ENCODE peak calls at places on chromosomes 4 and X, in four cellular contexts. K is GM12878, Y is HepG2, Z is H1. S is an unnamed sample.

GRCh38 chr4:87589531-87589930 is 18.8 kb upstream of the DSPP start:
- DNase-seq in Z (no peak), Y (no peak), K (no peak), S (no peak)

GRCh38 chr4:115293093-115293462 is 179.7 kb upstream of the NDST4 start:
- DNase-seq in K (no peak), Z (no peak), Y (no peak), S (no peak)

GRCh38 chrX:19678941-19679340 is 163.6 kb upstream of the MAP3K15 start:
- DNase-seq in Y (no peak), K (peak; percentile 13), Z (no peak), S (no peak)

GRCh38 chrX:9515973-9516538 is 51.2 kb downstream of the TBL1X start:
- DNase-seq in K (no peak), Y (no peak), Z (no peak), S (no peak)

GRCh38 chr4:136277741-136278140 is 1254.6 kb downstream of the PCDH18 start:
- DNase-seq in Z (no peak), K (no peak), Y (no peak), S (no peak)

GRCh38 chr4:78938868-78939666 is at the start of gene PAQR3:
- DNase-seq in Z (peak; percentile 58), K (peak; percentile 21), Y (peak; percentile 59), S (peak; percentile 65)

GRCh38 chr4:183722738-183723560 is 63.9 kb downstream of the TRAPPC11 start:
- DNase-seq in Y (no peak), K (peak; percentile 25), Z (peak; percentile 13), S (no peak)

GRCh38 chr4:128653514-128654420 is 155.7 kb upstream of the JADE1 start:
- DNase-seq in Z (no peak), Y (no peak), K (no peak), S (no peak)

GRCh38 chr4:138487217-138487616 is 245.1 kb upstream of the SLC7A11 start:
- DNase-seq in Z (no peak), Y (no peak), K (no peak), S (no peak)

GRCh38 chr4:101355767-101356702 is 8.7 kb upstream of the PPP3CA start:
- DNase-seq in K (no peak), Z (no peak), Y (peak; percentile 81), S (no peak)

GRCh38 chr4:106502106-106502699 is 133.6 kb upstream of the GIMD1 start:
- DNase-seq in Z (peak; percentile 44), K (no peak), Y (peak; percentile 58), S (peak; percentile 27)

GRCh38 chr4:184599492-184600135 is 49.6 kb downstream of the CASP3 start:
- DNase-seq in Z (no peak), Y (no peak), K (no peak), S (no peak)

GRCh38 chr4:119788334-119789266 is 160.0 kb upstream of the PDE5A start:
- DNase-seq in Z (no peak), Y (no peak), K (no peak), S (peak; percentile 23)

GRCh38 chr4:26873391-26874026 is 12.9 kb downstream of the STIM2 start:
- DNase-seq in Z (no peak), K (no peak), Y (no peak), S (no peak)

GRCh38 chrX:48569958-48570357 is 4.3 kb upstream of the RBM3 start:
- DNase-seq in K (peak; percentile 52), Y (no peak), Z (no peak), S (no peak)

GRCh38 chr4:163536101-163536500 is 41.6 kb downstream of the TMA16 start:
- DNase-seq in K (no peak), Z (no peak), Y (no peak), S (no peak)

GRCh38 chr4:2837904-2838496 is 5.6 kb upstream of the ADD1 start:
- DNase-seq in Z (no peak), Y (no peak), K (no peak), S (no peak)

GRCh38 chrX:16930392-16930791 is 16.1 kb upstream of the REPS2 start:
- DNase-seq in Y (no peak), K (no peak), Z (no peak), S (no peak)

GRCh38 chr4:61556277-61556676 is 356.2 kb downstream of the ADGRL3 start:
- DNase-seq in Z (no peak), Y (peak; percentile 71), K (no peak), S (no peak)

GRCh38 chrX:96924581-96924980 is 40.9 kb downstream of the RPA4 start:
- DNase-seq in K (no peak), Y (no peak), Z (no peak), S (no peak)

DNA sequence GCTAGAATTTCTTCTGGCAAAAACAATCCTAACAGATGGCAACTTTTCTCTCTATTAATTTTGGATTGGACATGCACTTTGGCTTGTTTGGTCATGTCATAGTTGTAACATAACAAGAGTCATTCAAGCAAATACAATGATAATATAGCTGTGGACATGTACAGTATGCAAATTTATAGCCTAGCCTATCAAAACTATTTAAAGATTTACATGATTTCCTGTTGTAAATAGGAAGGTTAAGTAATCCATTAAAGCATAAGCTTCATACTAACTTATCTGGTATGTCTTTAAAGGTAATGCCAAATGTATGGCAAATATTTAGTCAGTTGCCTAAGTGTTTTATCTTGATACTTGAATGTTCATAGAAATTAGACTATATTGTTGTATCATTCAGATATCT is 45.3 kb downstream of the RPA4 start:
- DNase-seq in Y (no peak), Z (no peak), K (no peak), S (no peak)
- H3K4me1 ChIP-seq in Y (no peaks in the 10 kb centered on the region), Z (no peaks in the 10 kb centered on the region), K (no peaks in the 10 kb centered on the region), S (no peaks in the 10 kb centered on the region)

GRCh38 chrX:103467870-103468269 is 51.4 kb downstream of the RAB40A start:
- DNase-seq in Y (no peak), K (no peak), Z (no peak), S (no peak)
- TF ChIP-seq SUZ12 in Y (no peak), K (no peak), Z (no peak), S (no peak)

GRCh38 chr4:144709793-144710525 is 64.0 kb downstream of the HHIP start:
- DNase-seq in Y (no peak), Z (no peak), K (no peak), S (no peak)
- H3K4me1 ChIP-seq in Y (no peaks in the 10 kb centered on the region), Z (peaks cover 4% of the 10 kb centered on the region), K (no peaks in the 10 kb centered on the region), S (no peaks in the 10 kb centered on the region)

GRCh38 chrX:108139303-108139702 is 47.7 kb downstream of the ATG4A start:
- DNase-seq in K (no peak), Y (no peak), Z (no peak), S (no peak)

GRCh38 chrX:108134724-108135123 is 43.1 kb downstream of the ATG4A start:
- DNase-seq in Z (no peak), Y (no peak), K (no peak), S (no peak)

DNA sequence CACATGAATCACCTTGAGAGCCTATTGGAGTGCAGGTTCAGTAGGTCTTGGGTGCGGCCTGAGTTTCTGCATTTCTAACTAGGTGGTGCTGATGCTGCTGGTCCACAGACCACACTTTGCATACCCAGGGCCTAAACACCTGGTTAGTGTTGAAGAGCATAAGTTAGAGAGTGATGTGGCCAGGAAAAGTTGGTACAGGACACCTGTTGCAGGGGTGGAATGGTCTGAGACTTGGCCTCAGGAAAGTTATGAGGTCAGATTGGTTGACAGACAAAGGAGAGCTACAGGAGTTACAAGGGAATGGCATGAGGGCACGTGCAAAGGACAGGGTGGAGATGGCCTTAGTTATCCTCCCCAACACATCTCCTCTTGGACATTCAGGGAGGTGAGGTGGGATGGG is 47.2 kb downstream of the ATG4A start:
- DNase-seq in Z (no peak), Y (no peak), K (no peak), S (no peak)
- TF ChIP-seq SUZ12 in Z (no peak), Y (no peak), K (no peak), S (no peak)

S was measured in NT2/D1.